ENCODE peak calls at places on chromosomes 12 and 14, in six cellular contexts. N is mucosa of descending colon, X is astrocyte of the cerebellum, U is EL, K is B cell, P is globus pallidus. Q is an unnamed sample.

GRCh38 chr12:63844391-63845341 is at the start of gene SRGAP1:
- DNase-seq in P (peak; percentile 71), X (no peak), K (peak; percentile 30), N (peak; percentile 79), U (peak; percentile 71), Q (peak; percentile 73)

GRCh38 chr12:10718279-10718821 is 4.8 kb downstream of the YBX3 start:
- DNase-seq in P (no peak), U (peak; percentile 64), N (no peak), K (no peak), X (peak; percentile 29), Q (peak; percentile 92)

GRCh38 chr14:74855021-74855420 is 20.9 kb downstream of the PROX2 start:
- DNase-seq in X (no peak), U (no peak), N (no peak), K (no peak), P (no peak), Q (no peak)

GRCh38 chr12:59031313-59031712 is 111.0 kb upstream of the LRIG3 start:
- DNase-seq in X (no peak), U (no peak), N (no peak), P (no peak), K (no peak), Q (no peak)

GRCh38 chr12:69284131-69284530 is 44.8 kb downstream of the CPSF6 start:
- DNase-seq in X (peak; percentile 53), K (peak; percentile 5), U (peak; percentile 86), N (peak; percentile 75), P (peak; percentile 62), Q (peak; percentile 70)

GRCh38 chr12:108782971-108783370 is 51.7 kb upstream of the CORO1C start:
- DNase-seq in N (no peak), U (no peak), K (no peak), P (no peak), X (no peak), Q (no peak)

GRCh38 chr12:27336254-27336653 is 3.6 kb downstream of the BMAL2 start:
- DNase-seq in P (no peak), X (no peak), K (no peak), N (no peak), U (no peak), Q (no peak)

GRCh38 chr14:103885509-103885932 is 38.1 kb upstream of the PPP1R13B start:
- DNase-seq in N (no peak), U (no peak), X (no peak), K (no peak), P (no peak), Q (no peak)

GRCh38 chr12:29041621-29042020 is 107.5 kb upstream of the FAR2 start:
- DNase-seq in K (no peak), U (peak; percentile 75), P (no peak), X (peak; percentile 28), N (no peak), Q (peak; percentile 76)

GRCh38 chr12:6141048-6141447 is 16.6 kb upstream of the VWF start:
- DNase-seq in X (no peak), U (no peak), K (peak; percentile 57), P (peak; percentile 60), N (no peak), Q (peak; percentile 70)

GRCh38 chr12:114936148-114937099 is 252.4 kb upstream of the TBX3 start:
- DNase-seq in X (no peak), P (no peak), K (no peak), U (peak; percentile 80), N (no peak), Q (peak; percentile 85)

GRCh38 chr12:129305851-129306250 is 452.6 kb downstream of the GLT1D1 start:
- DNase-seq in K (no peak), N (no peak), X (no peak), U (no peak), P (no peak), Q (no peak)

GRCh38 chr12:132450391-132451171 is 39.4 kb upstream of the FBRSL1 start:
- DNase-seq in U (no peak), K (no peak), N (peak; percentile 17), X (no peak), P (no peak), Q (no peak)

Q was measured in IMR-90.